ENCODE peak calls at places on chromosomes 12 and 14, in seven cellular contexts. W, K, N, J, T, A and G are unnamed samples.

GRCh38 chr12:14601692-14602091 is 34.0 kb upstream of the PLBD1 start:
- DNase-seq in W (no peak), K (no peak), N (no peak), J (no peak), T (no peak), A (no peak), G (no peak)

GRCh38 chr12:12439636-12440035 is 82.8 kb downstream of the BORCS5 start:
- DNase-seq in W (no peak), K (no peak), N (peak), J (peak), T (no peak), A (no peak), G (peak)

GRCh38 chr12:94304566-94305061 is 155.1 kb downstream of the CEP83 start:
- DNase-seq in W (no peak), K (peak), N (peak), J (no peak), T (no peak), A (no peak), G (peak)

GRCh38 chr12:121282072-121282742 is 14.3 kb downstream of the CAMKK2 start:
- DNase-seq in W (no peak), K (no peak), N (no peak), J (no peak), T (no peak), A (no peak), G (no peak)

GRCh38 chr12:46507766-46508165 is 135.2 kb upstream of the SLC38A2 start:
- DNase-seq in W (no peak), K (no peak), N (no peak), J (no peak), T (no peak), A (no peak), G (no peak)

GRCh38 chr14:68951800-68952540 is 27.1 kb downstream of the ACTN1 start:
- DNase-seq in W (no peak), K (no peak), N (peak), J (no peak), T (peak), A (peak), G (no peak)

GRCh38 chr14:51283402-51283825 is 43.4 kb downstream of the TMX1 start:
- DNase-seq in W (no peak), K (peak), N (peak), J (peak), T (no peak), A (no peak), G (peak)

GRCh38 chr12:3752096-3752709 is 706 bp downstream of the CRACR2A start:
- DNase-seq in W (peak), K (peak), N (peak), J (no peak), T (peak), A (peak), G (peak)

GRCh38 chr14:74616507-74616906 is 4.5 kb upstream of the LTBP2 start:
- DNase-seq in W (no peak), K (peak), N (peak), J (peak), T (no peak), A (no peak), G (peak)

GRCh38 chr12:52440821-52441319 is 6.7 kb upstream of the KRT75 start:
- DNase-seq in W (no peak), K (no peak), N (peak), J (no peak), T (no peak), A (no peak), G (peak)

GRCh38 chr12:132866251-132866828 is 21.1 kb downstream of the CHFR start:
- DNase-seq in W (no peak), K (no peak), N (peak), J (peak), T (no peak), A (no peak), G (peak)

GRCh38 chr14:92039073-92039719 is 663 bp downstream of the TRIP11 start:
- DNase-seq in W (no peak), K (peak), N (peak), J (peak), T (no peak), A (no peak), G (peak)

GRCh38 chr14:92037989-92038388 is 1.9 kb downstream of the TRIP11 start:
- DNase-seq in W (no peak), K (no peak), N (peak), J (no peak), T (no peak), A (no peak), G (no peak)

GRCh38 chr14:92041203-92041602 is 1.3 kb upstream of the TRIP11 start:
- DNase-seq in W (no peak), K (no peak), N (no peak), J (no peak), T (no peak), A (no peak), G (no peak)

GRCh38 chr14:92040431-92041040 is 677 bp upstream of the TRIP11 start:
- DNase-seq in W (peak), K (peak), N (peak), J (peak), T (no peak), A (no peak), G (peak)

DNA sequence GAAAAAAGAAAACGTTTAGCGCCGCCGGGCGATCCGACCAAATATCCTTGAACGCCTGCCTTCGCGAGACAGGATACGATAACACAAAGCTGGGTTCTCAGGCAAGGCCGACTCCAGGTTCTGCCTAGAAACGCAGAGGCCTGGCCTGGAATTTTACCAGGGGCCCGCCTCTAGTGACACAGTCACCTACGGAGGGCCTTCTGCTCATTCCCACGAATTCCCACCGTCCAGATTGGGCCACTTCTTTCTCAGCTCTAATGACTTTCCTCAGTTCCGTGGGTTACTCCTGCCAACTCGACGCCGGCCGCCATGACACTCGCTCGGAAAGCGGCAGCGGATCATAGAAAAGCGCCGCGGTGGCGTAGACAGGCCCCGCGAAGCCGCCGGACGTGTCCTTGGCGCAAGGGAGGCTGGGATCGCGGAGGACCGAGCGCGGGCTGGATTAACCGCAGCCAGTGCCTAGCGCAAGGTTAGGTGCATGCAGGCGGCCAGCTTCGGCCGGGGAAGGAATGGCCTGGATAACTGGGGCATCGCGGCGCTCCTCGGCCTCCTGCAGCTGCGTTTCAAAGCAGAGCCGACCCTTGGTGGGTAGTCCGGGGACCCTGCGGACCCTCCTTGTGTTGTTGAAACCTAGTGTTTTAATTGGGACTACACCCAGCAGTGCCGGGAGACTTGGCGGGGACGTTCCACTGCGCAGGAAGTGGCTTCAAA is at the start of gene TRIP11:
- DNase-seq in W (peak), K (peak), N (peak), J (peak), T (peak), A (peak), G (peak)
- TF ChIP-seq CTCF in W (no peak), K (no peak), N (no peak), J (no peak), T (no peak), A (no peak), G (no peak)

GRCh38 chr14:37253905-37254304 is 56.2 kb downstream of the MIPOL1 start:
- DNase-seq in W (no peak), K (no peak), N (peak), J (no peak), T (no peak), A (no peak), G (peak)

GRCh38 chr14:37254411-37254947 is 56.7 kb downstream of the MIPOL1 start:
- DNase-seq in W (no peak), K (no peak), N (no peak), J (no peak), T (no peak), A (no peak), G (no peak)

GRCh38 chr14:37252434-37252833 is 54.7 kb downstream of the MIPOL1 start:
- DNase-seq in W (no peak), K (no peak), N (no peak), J (no peak), T (no peak), A (no peak), G (no peak)

GRCh38 chr14:37247777-37248461 is 50.2 kb downstream of the MIPOL1 start:
- DNase-seq in W (no peak), K (no peak), N (no peak), J (no peak), T (no peak), A (no peak), G (no peak)

GRCh38 chr14:37251778-37252177 is 54.0 kb downstream of the MIPOL1 start:
- DNase-seq in W (no peak), K (no peak), N (no peak), J (no peak), T (no peak), A (no peak), G (no peak)
- H3K4me3 ChIP-seq in W (no peak), K (no peak), N (no peak), J (no peak), T (no peak), A (no peak), G (no peak)

GRCh38 chr14:77064535-77065178 is 33.4 kb upstream of the CIPC start:
- DNase-seq in W (no peak), K (no peak), N (no peak), J (no peak), T (no peak), A (no peak), G (no peak)

GRCh38 chr14:77062261-77062660 is 33.8 kb upstream of the IRF2BPL start:
- DNase-seq in W (no peak), K (no peak), N (no peak), J (no peak), T (no peak), A (no peak), G (no peak)

GRCh38 chr14:77065851-77066554 is 32.1 kb upstream of the CIPC start:
- DNase-seq in W (no peak), K (no peak), N (no peak), J (no peak), T (no peak), A (no peak), G (no peak)

GRCh38 chr14:77061630-77062029 is 33.1 kb upstream of the IRF2BPL start:
- DNase-seq in W (no peak), K (no peak), N (no peak), J (no peak), T (no peak), A (no peak), G (no peak)

GRCh38 chr14:77063581-77064289 is 34.3 kb upstream of the CIPC start:
- DNase-seq in W (no peak), K (no peak), N (peak), J (no peak), T (no peak), A (no peak), G (no peak)
- TF ChIP-seq CTCF in W (no peak), K (no peak), N (no peak), J (no peak), T (no peak), A (no peak), G (no peak)

GRCh38 chr14:38211258-38211735 is 3.6 kb downstream of the SSTR1 start:
- DNase-seq in W (no peak), K (no peak), N (peak), J (no peak), T (peak), A (no peak), G (no peak)
- H3K4me3 ChIP-seq in W (no peak), K (peak), N (peak), J (no peak), T (no peak), A (peak), G (peak)